ENCODE peak calls at places on chromosomes 16 and 17, in eight cellular contexts. One of them, this sample, is unnamed.

GRCh38 chr16:71328151-71328550 is 30.4 kb upstream of the CALB2 start:
- DNase-seq in fibroblast of pulmonary artery: no peak
- DNase-seq in esophagus muscularis mucosa: no peak
- DNase-seq in cardiac muscle cell: no peak
- DNase-seq in PC-9: no peak
- DNase-seq in CD8-positive, alpha-beta T cell: no peak
- DNase-seq in neuronal stem cell: no peak
- DNase-seq in adipocyte: no peak
- DNase-seq in this sample: no peak

GRCh38 chr17:74840989-74841666 is 18.6 kb downstream of the GRIN2C start:
- DNase-seq in fibroblast of pulmonary artery: peak
- DNase-seq in esophagus muscularis mucosa: no peak
- DNase-seq in cardiac muscle cell: peak
- DNase-seq in PC-9: no peak
- DNase-seq in CD8-positive, alpha-beta T cell: no peak
- DNase-seq in neuronal stem cell: no peak
- DNase-seq in adipocyte: peak
- DNase-seq in this sample: no peak

GRCh38 chr16:57611184-57611583 is 17.2 kb upstream of the ADGRG1 start:
- DNase-seq in fibroblast of pulmonary artery: peak
- DNase-seq in esophagus muscularis mucosa: no peak
- DNase-seq in cardiac muscle cell: no peak
- DNase-seq in PC-9: no peak
- DNase-seq in CD8-positive, alpha-beta T cell: no peak
- DNase-seq in neuronal stem cell: no peak
- DNase-seq in adipocyte: peak
- DNase-seq in this sample: no peak

GRCh38 chr17:20008242-20009051 is 712 bp upstream of the SPECC1 start:
- DNase-seq in fibroblast of pulmonary artery: peak
- DNase-seq in esophagus muscularis mucosa: no peak
- DNase-seq in cardiac muscle cell: peak
- DNase-seq in PC-9: peak
- DNase-seq in CD8-positive, alpha-beta T cell: no peak
- DNase-seq in neuronal stem cell: no peak
- DNase-seq in adipocyte: peak
- DNase-seq in this sample: no peak

GRCh38 chr16:29863669-29863984 is 601 bp upstream of the CDIPT start:
- DNase-seq in fibroblast of pulmonary artery: no peak
- DNase-seq in esophagus muscularis mucosa: no peak
- DNase-seq in cardiac muscle cell: no peak
- DNase-seq in PC-9: no peak
- DNase-seq in CD8-positive, alpha-beta T cell: no peak
- DNase-seq in neuronal stem cell: no peak
- DNase-seq in adipocyte: no peak
- DNase-seq in this sample: no peak

GRCh38 chr16:81697886-81698635 is 81.0 kb upstream of the PLCG2 start:
- DNase-seq in fibroblast of pulmonary artery: peak
- DNase-seq in esophagus muscularis mucosa: no peak
- DNase-seq in cardiac muscle cell: no peak
- DNase-seq in PC-9: no peak
- DNase-seq in CD8-positive, alpha-beta T cell: no peak
- DNase-seq in neuronal stem cell: no peak
- DNase-seq in adipocyte: no peak
- DNase-seq in this sample: no peak

GRCh38 chr16:78892925-78893324 is 707.6 kb downstream of the MAF start:
- DNase-seq in fibroblast of pulmonary artery: no peak
- DNase-seq in esophagus muscularis mucosa: no peak
- DNase-seq in cardiac muscle cell: no peak
- DNase-seq in PC-9: no peak
- DNase-seq in CD8-positive, alpha-beta T cell: no peak
- DNase-seq in neuronal stem cell: no peak
- DNase-seq in adipocyte: no peak
- DNase-seq in this sample: no peak

GRCh38 chr17:78559749-78560368 is 17.3 kb downstream of the DNAH17 start:
- DNase-seq in fibroblast of pulmonary artery: no peak
- DNase-seq in esophagus muscularis mucosa: no peak
- DNase-seq in cardiac muscle cell: no peak
- DNase-seq in PC-9: no peak
- DNase-seq in CD8-positive, alpha-beta T cell: no peak
- DNase-seq in neuronal stem cell: no peak
- DNase-seq in adipocyte: no peak
- DNase-seq in this sample: peak

GRCh38 chr16:78563905-78564304 is 464.5 kb downstream of the WWOX start:
- DNase-seq in fibroblast of pulmonary artery: no peak
- DNase-seq in esophagus muscularis mucosa: no peak
- DNase-seq in cardiac muscle cell: no peak
- DNase-seq in PC-9: no peak
- DNase-seq in CD8-positive, alpha-beta T cell: no peak
- DNase-seq in neuronal stem cell: no peak
- DNase-seq in adipocyte: no peak
- DNase-seq in this sample: no peak

GRCh38 chr17:4301066-4301465 is 37.3 kb upstream of the ANKFY1 start:
- DNase-seq in fibroblast of pulmonary artery: no peak
- DNase-seq in esophagus muscularis mucosa: no peak
- DNase-seq in cardiac muscle cell: no peak
- DNase-seq in PC-9: no peak
- DNase-seq in CD8-positive, alpha-beta T cell: no peak
- DNase-seq in neuronal stem cell: no peak
- DNase-seq in adipocyte: no peak
- DNase-seq in this sample: no peak

GRCh38 chr16:57167537-57167936 is 18.3 kb downstream of the PSME3IP1 start:
- DNase-seq in fibroblast of pulmonary artery: no peak
- DNase-seq in esophagus muscularis mucosa: no peak
- DNase-seq in cardiac muscle cell: peak
- DNase-seq in PC-9: no peak
- DNase-seq in CD8-positive, alpha-beta T cell: no peak
- DNase-seq in neuronal stem cell: no peak
- DNase-seq in adipocyte: no peak
- DNase-seq in this sample: no peak

DNA sequence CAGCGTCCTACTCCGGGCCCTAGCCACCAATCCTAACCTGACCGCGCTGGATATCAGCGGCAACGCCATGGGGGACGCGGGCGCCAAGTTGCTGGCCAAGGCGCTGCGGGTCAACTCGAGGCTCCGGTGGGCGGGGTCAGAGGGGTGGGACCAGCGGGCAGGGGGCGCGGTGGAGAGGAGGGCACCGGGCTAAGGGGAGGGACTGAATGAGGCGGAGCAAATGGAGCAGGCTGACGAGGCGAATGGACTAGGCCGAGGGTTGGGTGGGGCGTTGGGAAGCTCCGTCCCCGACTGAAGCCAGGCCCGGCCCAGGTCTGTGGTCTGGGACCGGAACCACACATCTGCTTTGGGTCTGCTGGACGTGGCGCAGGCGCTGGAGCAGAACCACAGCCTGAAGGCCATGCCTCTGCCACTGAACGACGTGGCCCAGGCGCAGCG is 4.6 kb downstream of the CARMIL2 start:
- DNase-seq in fibroblast of pulmonary artery: no peak
- DNase-seq in esophagus muscularis mucosa: no peak
- DNase-seq in cardiac muscle cell: no peak
- DNase-seq in PC-9: no peak
- DNase-seq in CD8-positive, alpha-beta T cell: no peak
- DNase-seq in neuronal stem cell: peak
- DNase-seq in adipocyte: no peak
- DNase-seq in this sample: no peak
- H3K4me3 ChIP-seq in fibroblast of pulmonary artery: no peak
- H3K4me3 ChIP-seq in esophagus muscularis mucosa: no peak
- H3K4me3 ChIP-seq in cardiac muscle cell: no peak
- H3K4me3 ChIP-seq in PC-9: no peak
- H3K4me3 ChIP-seq in CD8-positive, alpha-beta T cell: no peak
- H3K4me3 ChIP-seq in neuronal stem cell: peak
- H3K4me3 ChIP-seq in adipocyte: no peak
- H3K4me3 ChIP-seq in this sample: no peak

DNA sequence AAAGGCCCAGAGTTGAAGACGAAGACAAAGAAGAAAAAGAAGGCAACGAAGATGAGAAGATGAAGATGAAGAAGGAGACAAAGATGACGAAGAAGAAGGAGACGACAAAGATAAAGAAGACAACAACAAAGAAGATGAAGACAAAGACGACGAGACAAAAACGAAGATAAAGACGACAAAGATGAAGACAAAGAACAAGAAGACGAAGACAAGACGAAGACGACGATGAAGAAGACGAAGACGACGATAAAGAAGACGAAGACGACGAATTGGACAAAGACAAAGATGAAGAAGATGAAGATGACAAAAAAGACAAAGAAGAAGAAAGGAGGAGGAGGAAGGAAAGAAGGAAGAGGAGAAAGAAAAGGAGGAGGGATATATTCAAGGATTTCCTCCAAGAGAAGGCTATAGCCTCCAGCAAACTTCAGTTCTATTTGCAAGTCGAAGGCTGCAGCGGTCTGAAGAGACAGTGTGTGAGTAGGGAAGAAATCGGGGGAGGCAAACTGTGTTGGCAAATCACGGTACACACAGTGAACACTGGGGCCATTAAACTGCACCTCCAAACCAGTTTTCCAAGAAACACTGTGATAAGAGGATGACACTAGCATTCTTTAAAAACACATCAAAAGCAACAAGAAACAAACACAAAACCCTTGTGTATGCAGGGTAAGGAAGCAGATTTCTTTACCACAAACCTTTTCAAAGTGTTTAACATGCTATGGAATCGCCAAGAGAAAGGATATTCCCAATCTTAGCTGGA is 40.5 kb downstream of the MARF1 start:
- DNase-seq in fibroblast of pulmonary artery: no peak
- DNase-seq in esophagus muscularis mucosa: no peak
- DNase-seq in cardiac muscle cell: no peak
- DNase-seq in PC-9: no peak
- DNase-seq in CD8-positive, alpha-beta T cell: no peak
- DNase-seq in neuronal stem cell: no peak
- DNase-seq in adipocyte: no peak
- DNase-seq in this sample: no peak
- H3K4me3 ChIP-seq in fibroblast of pulmonary artery: no peak
- H3K4me3 ChIP-seq in esophagus muscularis mucosa: no peak
- H3K4me3 ChIP-seq in cardiac muscle cell: no peak
- H3K4me3 ChIP-seq in PC-9: no peak
- H3K4me3 ChIP-seq in CD8-positive, alpha-beta T cell: no peak
- H3K4me3 ChIP-seq in neuronal stem cell: no peak
- H3K4me3 ChIP-seq in adipocyte: no peak
- H3K4me3 ChIP-seq in this sample: no peak

DNA sequence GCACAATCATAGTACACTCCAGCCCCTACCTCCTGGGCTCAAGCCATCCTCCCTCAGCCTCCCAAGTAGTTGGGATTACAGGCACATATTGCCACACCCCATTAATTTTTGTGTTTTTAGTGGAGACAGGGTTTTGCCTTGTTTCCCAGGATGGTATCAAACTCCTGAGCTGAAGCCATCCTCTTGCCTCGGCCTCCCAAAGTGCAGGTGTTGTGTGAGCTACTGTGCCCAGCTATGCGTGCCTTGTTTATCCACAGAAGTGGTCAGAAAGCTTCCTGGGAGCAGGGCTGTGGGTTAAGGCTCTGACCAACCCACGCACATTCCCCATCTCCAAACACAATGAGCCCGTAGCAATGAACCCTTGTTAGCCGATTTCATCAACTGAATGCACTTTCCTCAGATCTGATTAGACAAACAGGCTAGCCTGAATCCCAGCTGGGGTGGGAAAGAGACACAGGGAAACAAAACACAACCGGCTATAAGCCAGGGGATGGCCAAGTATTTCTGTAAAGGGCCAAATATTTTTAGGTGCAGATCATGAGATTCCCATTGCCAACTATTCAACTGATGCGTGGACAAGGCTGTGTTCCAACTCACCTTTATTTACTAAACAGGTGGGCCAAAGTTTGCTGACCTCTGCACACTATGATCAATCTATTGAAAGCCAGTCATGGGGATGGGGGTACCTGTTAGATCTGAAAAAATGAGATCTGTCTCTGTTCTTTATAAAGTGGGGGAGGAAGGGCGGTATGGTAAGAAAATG is 193.6 kb downstream of the CPPED1 start:
- DNase-seq in fibroblast of pulmonary artery: no peak
- DNase-seq in esophagus muscularis mucosa: no peak
- DNase-seq in cardiac muscle cell: no peak
- DNase-seq in PC-9: no peak
- DNase-seq in CD8-positive, alpha-beta T cell: no peak
- DNase-seq in neuronal stem cell: no peak
- DNase-seq in adipocyte: peak
- DNase-seq in this sample: no peak
- H3K4me3 ChIP-seq in fibroblast of pulmonary artery: no peak
- H3K4me3 ChIP-seq in esophagus muscularis mucosa: no peak
- H3K4me3 ChIP-seq in cardiac muscle cell: no peak
- H3K4me3 ChIP-seq in PC-9: no peak
- H3K4me3 ChIP-seq in CD8-positive, alpha-beta T cell: no peak
- H3K4me3 ChIP-seq in neuronal stem cell: no peak
- H3K4me3 ChIP-seq in adipocyte: no peak
- H3K4me3 ChIP-seq in this sample: no peak

GRCh38 chr16:10921536-10922327 is 20.5 kb downstream of the DEXI start:
- DNase-seq in fibroblast of pulmonary artery: peak
- DNase-seq in esophagus muscularis mucosa: no peak
- DNase-seq in cardiac muscle cell: no peak
- DNase-seq in PC-9: no peak
- DNase-seq in CD8-positive, alpha-beta T cell: no peak
- DNase-seq in neuronal stem cell: no peak
- DNase-seq in adipocyte: no peak
- DNase-seq in this sample: no peak

GRCh38 chr16:10923146-10923649 is 19.1 kb downstream of the DEXI start:
- DNase-seq in fibroblast of pulmonary artery: no peak
- DNase-seq in esophagus muscularis mucosa: no peak
- DNase-seq in cardiac muscle cell: no peak
- DNase-seq in PC-9: no peak
- DNase-seq in CD8-positive, alpha-beta T cell: no peak
- DNase-seq in neuronal stem cell: no peak
- DNase-seq in adipocyte: no peak
- DNase-seq in this sample: no peak

GRCh38 chr16:10919003-10919351 is 23.3 kb downstream of the DEXI start:
- DNase-seq in fibroblast of pulmonary artery: no peak
- DNase-seq in esophagus muscularis mucosa: no peak
- DNase-seq in cardiac muscle cell: no peak
- DNase-seq in PC-9: no peak
- DNase-seq in CD8-positive, alpha-beta T cell: no peak
- DNase-seq in neuronal stem cell: no peak
- DNase-seq in adipocyte: no peak
- DNase-seq in this sample: no peak

GRCh38 chr16:10922328-10923145 is 19.7 kb downstream of the DEXI start:
- DNase-seq in fibroblast of pulmonary artery: no peak
- DNase-seq in esophagus muscularis mucosa: no peak
- DNase-seq in cardiac muscle cell: no peak
- DNase-seq in PC-9: no peak
- DNase-seq in CD8-positive, alpha-beta T cell: no peak
- DNase-seq in neuronal stem cell: no peak
- DNase-seq in adipocyte: no peak
- DNase-seq in this sample: no peak

DNA sequence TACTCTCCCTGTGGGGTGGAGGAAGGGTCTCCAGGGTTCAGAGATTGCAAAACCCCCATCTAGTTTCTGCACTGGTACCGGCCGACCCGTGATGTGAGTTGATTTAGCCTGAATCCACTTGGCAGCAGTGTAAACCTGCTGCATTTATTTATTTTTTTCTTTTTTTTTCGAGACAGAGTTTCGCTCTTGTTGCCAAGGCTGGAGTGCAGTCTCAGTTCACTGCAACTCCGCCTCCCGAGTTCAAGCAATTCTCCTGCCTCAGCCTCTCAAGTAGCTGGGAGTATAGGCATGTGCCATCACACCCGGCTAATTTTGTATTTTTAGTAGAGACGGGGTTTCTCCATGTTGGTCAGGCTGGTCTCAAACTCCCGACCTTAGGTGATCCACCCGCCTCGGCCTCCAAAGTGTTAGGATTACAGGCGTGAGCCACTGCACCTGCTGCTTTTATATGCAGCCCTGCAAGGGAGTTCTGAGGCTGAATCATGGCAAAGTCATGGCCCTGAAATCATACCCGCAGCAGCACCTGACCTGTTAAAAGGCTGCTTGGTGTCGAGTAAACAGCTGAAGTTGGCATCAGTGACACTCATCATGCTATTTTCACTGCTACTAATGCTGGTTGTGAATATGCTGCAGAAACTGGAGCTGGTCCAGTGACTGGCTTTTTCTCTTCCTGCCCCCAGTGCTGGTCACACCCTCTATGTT is 21.4 kb downstream of the DEXI start:
- DNase-seq in fibroblast of pulmonary artery: no peak
- DNase-seq in esophagus muscularis mucosa: no peak
- DNase-seq in cardiac muscle cell: no peak
- DNase-seq in PC-9: no peak
- DNase-seq in CD8-positive, alpha-beta T cell: no peak
- DNase-seq in neuronal stem cell: no peak
- DNase-seq in adipocyte: no peak
- DNase-seq in this sample: no peak
- H3K4me3 ChIP-seq in fibroblast of pulmonary artery: no peak
- H3K4me3 ChIP-seq in esophagus muscularis mucosa: no peak
- H3K4me3 ChIP-seq in cardiac muscle cell: no peak
- H3K4me3 ChIP-seq in PC-9: no peak
- H3K4me3 ChIP-seq in CD8-positive, alpha-beta T cell: no peak
- H3K4me3 ChIP-seq in neuronal stem cell: no peak
- H3K4me3 ChIP-seq in adipocyte: no peak
- H3K4me3 ChIP-seq in this sample: no peak

This sample was measured in CD4-positive, CD25-positive, alpha-beta regulatory T cell.